ENCODE peak calls at places on chromosomes 12 and 14, in ten cellular contexts. One of them, this sample, is unnamed.

GRCh38 chr14:106513302-106513701 is 986.9 kb downstream of the TMEM121 start:
- DNase-seq in NCI-H1092 treated with DMSO at 0.1 percent for 48 hours: no peak
- DNase-seq in left lung: no peak
- DNase-seq in cardiac fibroblast: no peak
- DNase-seq in fibroblast of mammary gland: no peak
- DNase-seq in posterior cingulate gyrus: no peak
- DNase-seq in skeletal muscle cell: no peak
- DNase-seq in AG09309: no peak
- DNase-seq in adrenal gland: no peak
- DNase-seq in NCI-H345: no peak
- DNase-seq in this sample: no peak

GRCh38 chr14:104931771-104932675 is 7.3 kb downstream of the PLD4 start:
- DNase-seq in NCI-H1092 treated with DMSO at 0.1 percent for 48 hours: no peak
- DNase-seq in left lung: peak; percentile 72
- DNase-seq in cardiac fibroblast: no peak
- DNase-seq in fibroblast of mammary gland: no peak
- DNase-seq in posterior cingulate gyrus: no peak
- DNase-seq in skeletal muscle cell: no peak
- DNase-seq in AG09309: no peak
- DNase-seq in adrenal gland: no peak
- DNase-seq in NCI-H345: no peak
- DNase-seq in this sample: no peak

GRCh38 chr12:50661300-50662120 is 102.4 kb upstream of the ATF1 start:
- DNase-seq in NCI-H1092 treated with DMSO at 0.1 percent for 48 hours: no peak
- DNase-seq in left lung: no peak
- DNase-seq in cardiac fibroblast: no peak
- DNase-seq in fibroblast of mammary gland: no peak
- DNase-seq in posterior cingulate gyrus: no peak
- DNase-seq in skeletal muscle cell: no peak
- DNase-seq in AG09309: no peak
- DNase-seq in adrenal gland: no peak
- DNase-seq in NCI-H345: no peak
- DNase-seq in this sample: no peak

GRCh38 chr14:64400829-64401459 is 12.8 kb downstream of the MTHFD1 start:
- DNase-seq in NCI-H1092 treated with DMSO at 0.1 percent for 48 hours: no peak
- DNase-seq in left lung: no peak
- DNase-seq in cardiac fibroblast: peak; percentile 46
- DNase-seq in fibroblast of mammary gland: no peak
- DNase-seq in posterior cingulate gyrus: no peak
- DNase-seq in skeletal muscle cell: no peak
- DNase-seq in AG09309: no peak
- DNase-seq in adrenal gland: no peak
- DNase-seq in NCI-H345: no peak
- DNase-seq in this sample: no peak

GRCh38 chr12:101620762-101621133 is 26.0 kb downstream of the MYBPC1 start:
- DNase-seq in NCI-H1092 treated with DMSO at 0.1 percent for 48 hours: no peak
- DNase-seq in left lung: no peak
- DNase-seq in cardiac fibroblast: no peak
- DNase-seq in fibroblast of mammary gland: no peak
- DNase-seq in posterior cingulate gyrus: no peak
- DNase-seq in skeletal muscle cell: no peak
- DNase-seq in AG09309: no peak
- DNase-seq in adrenal gland: no peak
- DNase-seq in NCI-H345: no peak
- DNase-seq in this sample: no peak

GRCh38 chr14:77889971-77890442 is 90.1 kb downstream of the ADCK1 start:
- DNase-seq in NCI-H1092 treated with DMSO at 0.1 percent for 48 hours: no peak
- DNase-seq in left lung: no peak
- DNase-seq in cardiac fibroblast: peak; percentile 91
- DNase-seq in fibroblast of mammary gland: peak; percentile 92
- DNase-seq in posterior cingulate gyrus: no peak
- DNase-seq in skeletal muscle cell: peak; percentile 37
- DNase-seq in AG09309: peak; percentile 74
- DNase-seq in adrenal gland: no peak
- DNase-seq in NCI-H345: no peak
- DNase-seq in this sample: peak; percentile 89

GRCh38 chr14:70378687-70379086 is 19.2 kb upstream of the COX16 start:
- DNase-seq in NCI-H1092 treated with DMSO at 0.1 percent for 48 hours: no peak
- DNase-seq in left lung: no peak
- DNase-seq in cardiac fibroblast: no peak
- DNase-seq in fibroblast of mammary gland: no peak
- DNase-seq in posterior cingulate gyrus: no peak
- DNase-seq in skeletal muscle cell: no peak
- DNase-seq in AG09309: no peak
- DNase-seq in adrenal gland: no peak
- DNase-seq in NCI-H345: no peak
- DNase-seq in this sample: no peak

GRCh38 chr12:51828951-51829581 is 19.5 kb downstream of the FIGNL2 start:
- DNase-seq in NCI-H1092 treated with DMSO at 0.1 percent for 48 hours: no peak
- DNase-seq in left lung: no peak
- DNase-seq in cardiac fibroblast: no peak
- DNase-seq in fibroblast of mammary gland: no peak
- DNase-seq in posterior cingulate gyrus: no peak
- DNase-seq in skeletal muscle cell: no peak
- DNase-seq in AG09309: no peak
- DNase-seq in adrenal gland: no peak
- DNase-seq in NCI-H345: peak; percentile 93
- DNase-seq in this sample: no peak

GRCh38 chr14:69532561-69533335 is 41.9 kb downstream of the CCDC177 start:
- DNase-seq in NCI-H1092 treated with DMSO at 0.1 percent for 48 hours: no peak
- DNase-seq in left lung: no peak
- DNase-seq in cardiac fibroblast: no peak
- DNase-seq in fibroblast of mammary gland: no peak
- DNase-seq in posterior cingulate gyrus: no peak
- DNase-seq in skeletal muscle cell: no peak
- DNase-seq in AG09309: no peak
- DNase-seq in adrenal gland: no peak
- DNase-seq in NCI-H345: no peak
- DNase-seq in this sample: peak; percentile 71

GRCh38 chr14:35985504-35986218 is 159.5 kb downstream of the BRMS1L start:
- DNase-seq in NCI-H1092 treated with DMSO at 0.1 percent for 48 hours: no peak
- DNase-seq in left lung: no peak
- DNase-seq in cardiac fibroblast: no peak
- DNase-seq in fibroblast of mammary gland: peak; percentile 5
- DNase-seq in posterior cingulate gyrus: no peak
- DNase-seq in skeletal muscle cell: no peak
- DNase-seq in AG09309: no peak
- DNase-seq in adrenal gland: no peak
- DNase-seq in NCI-H345: no peak
- DNase-seq in this sample: no peak

GRCh38 chr12:112025808-112026375 is 12.7 kb downstream of the ERP29 start:
- DNase-seq in NCI-H1092 treated with DMSO at 0.1 percent for 48 hours: no peak
- DNase-seq in left lung: no peak
- DNase-seq in cardiac fibroblast: no peak
- DNase-seq in fibroblast of mammary gland: no peak
- DNase-seq in posterior cingulate gyrus: no peak
- DNase-seq in skeletal muscle cell: no peak
- DNase-seq in AG09309: no peak
- DNase-seq in adrenal gland: no peak
- DNase-seq in NCI-H345: no peak
- DNase-seq in this sample: peak; percentile 33

GRCh38 chr14:94412671-94413638 is 24.6 kb upstream of the SERPINA1 start:
- DNase-seq in NCI-H1092 treated with DMSO at 0.1 percent for 48 hours: no peak
- DNase-seq in left lung: no peak
- DNase-seq in cardiac fibroblast: peak; percentile 18
- DNase-seq in fibroblast of mammary gland: no peak
- DNase-seq in posterior cingulate gyrus: no peak
- DNase-seq in skeletal muscle cell: no peak
- DNase-seq in AG09309: no peak
- DNase-seq in adrenal gland: no peak
- DNase-seq in NCI-H345: no peak
- DNase-seq in this sample: peak; percentile 78

GRCh38 chr12:120089796-120090195 is 26.8 kb downstream of the RAB35 start:
- DNase-seq in NCI-H1092 treated with DMSO at 0.1 percent for 48 hours: no peak
- DNase-seq in left lung: no peak
- DNase-seq in cardiac fibroblast: no peak
- DNase-seq in fibroblast of mammary gland: no peak
- DNase-seq in posterior cingulate gyrus: no peak
- DNase-seq in skeletal muscle cell: no peak
- DNase-seq in AG09309: no peak
- DNase-seq in adrenal gland: no peak
- DNase-seq in NCI-H345: no peak
- DNase-seq in this sample: no peak

GRCh38 chr12:85468356-85469157 is 188.5 kb downstream of the ALX1 start:
- DNase-seq in NCI-H1092 treated with DMSO at 0.1 percent for 48 hours: peak; percentile 35
- DNase-seq in left lung: peak; percentile 62
- DNase-seq in cardiac fibroblast: peak; percentile 78
- DNase-seq in fibroblast of mammary gland: peak; percentile 71
- DNase-seq in posterior cingulate gyrus: peak; percentile 37
- DNase-seq in skeletal muscle cell: no peak
- DNase-seq in AG09309: peak; percentile 23
- DNase-seq in adrenal gland: peak; percentile 44
- DNase-seq in NCI-H345: peak; percentile 71
- DNase-seq in this sample: peak; percentile 83

GRCh38 chr12:6116481-6117021 is 7.9 kb downstream of the VWF start:
- DNase-seq in NCI-H1092 treated with DMSO at 0.1 percent for 48 hours: no peak
- DNase-seq in left lung: no peak
- DNase-seq in cardiac fibroblast: peak; percentile 79
- DNase-seq in fibroblast of mammary gland: no peak
- DNase-seq in posterior cingulate gyrus: no peak
- DNase-seq in skeletal muscle cell: no peak
- DNase-seq in AG09309: no peak
- DNase-seq in adrenal gland: no peak
- DNase-seq in NCI-H345: no peak
- DNase-seq in this sample: peak; percentile 41

GRCh38 chr12:103771466-103771865 is 69.6 kb downstream of the NT5DC3 start:
- DNase-seq in NCI-H1092 treated with DMSO at 0.1 percent for 48 hours: peak; percentile 5
- DNase-seq in left lung: peak; percentile 81
- DNase-seq in cardiac fibroblast: peak; percentile 65
- DNase-seq in fibroblast of mammary gland: peak; percentile 42
- DNase-seq in posterior cingulate gyrus: peak; percentile 39
- DNase-seq in skeletal muscle cell: no peak
- DNase-seq in AG09309: no peak
- DNase-seq in adrenal gland: peak; percentile 32
- DNase-seq in NCI-H345: no peak
- DNase-seq in this sample: peak; percentile 36

GRCh38 chr12:26843306-26843705 is 10.3 kb upstream of the ITPR2 start:
- DNase-seq in NCI-H1092 treated with DMSO at 0.1 percent for 48 hours: no peak
- DNase-seq in left lung: no peak
- DNase-seq in cardiac fibroblast: no peak
- DNase-seq in fibroblast of mammary gland: no peak
- DNase-seq in posterior cingulate gyrus: no peak
- DNase-seq in skeletal muscle cell: no peak
- DNase-seq in AG09309: no peak
- DNase-seq in adrenal gland: no peak
- DNase-seq in NCI-H345: no peak
- DNase-seq in this sample: no peak

GRCh38 chr12:53552346-53553327 is 45.4 kb upstream of the NPFF start:
- DNase-seq in NCI-H1092 treated with DMSO at 0.1 percent for 48 hours: no peak
- DNase-seq in left lung: no peak
- DNase-seq in cardiac fibroblast: no peak
- DNase-seq in fibroblast of mammary gland: no peak
- DNase-seq in posterior cingulate gyrus: no peak
- DNase-seq in skeletal muscle cell: no peak
- DNase-seq in AG09309: no peak
- DNase-seq in adrenal gland: no peak
- DNase-seq in NCI-H345: no peak
- DNase-seq in this sample: no peak

GRCh38 chr12:107091989-107092641 is 1.2 kb downstream of the CRY1 start:
- DNase-seq in NCI-H1092 treated with DMSO at 0.1 percent for 48 hours: peak; percentile 56
- DNase-seq in left lung: no peak
- DNase-seq in cardiac fibroblast: peak; percentile 97
- DNase-seq in fibroblast of mammary gland: peak; percentile 96
- DNase-seq in posterior cingulate gyrus: no peak
- DNase-seq in skeletal muscle cell: peak; percentile 84
- DNase-seq in AG09309: peak; percentile 90
- DNase-seq in adrenal gland: peak; percentile 33
- DNase-seq in NCI-H345: peak; percentile 69
- DNase-seq in this sample: peak; percentile 94

GRCh38 chr14:36256131-36256801 is 64.2 kb downstream of the MBIP start:
- DNase-seq in NCI-H1092 treated with DMSO at 0.1 percent for 48 hours: no peak
- DNase-seq in left lung: no peak
- DNase-seq in cardiac fibroblast: peak; percentile 29
- DNase-seq in fibroblast of mammary gland: peak; percentile 47
- DNase-seq in posterior cingulate gyrus: no peak
- DNase-seq in skeletal muscle cell: peak; percentile 15
- DNase-seq in AG09309: peak; percentile 3
- DNase-seq in adrenal gland: no peak
- DNase-seq in NCI-H345: no peak
- DNase-seq in this sample: peak; percentile 22

GRCh38 chr12:6919588-6919987 is 5.2 kb downstream of the ENO2 start:
- DNase-seq in NCI-H1092 treated with DMSO at 0.1 percent for 48 hours: no peak
- DNase-seq in left lung: no peak
- DNase-seq in cardiac fibroblast: no peak
- DNase-seq in fibroblast of mammary gland: no peak
- DNase-seq in posterior cingulate gyrus: no peak
- DNase-seq in skeletal muscle cell: no peak
- DNase-seq in AG09309: no peak
- DNase-seq in adrenal gland: no peak
- DNase-seq in NCI-H345: no peak
- DNase-seq in this sample: peak; percentile 82

GRCh38 chr12:12997734-12998133 is 2.3 kb downstream of the HEBP1 start:
- DNase-seq in NCI-H1092 treated with DMSO at 0.1 percent for 48 hours: no peak
- DNase-seq in left lung: no peak
- DNase-seq in cardiac fibroblast: no peak
- DNase-seq in fibroblast of mammary gland: no peak
- DNase-seq in posterior cingulate gyrus: no peak
- DNase-seq in skeletal muscle cell: no peak
- DNase-seq in AG09309: no peak
- DNase-seq in adrenal gland: no peak
- DNase-seq in NCI-H345: no peak
- DNase-seq in this sample: no peak

GRCh38 chr14:67359319-67359774 is 257 bp downstream of the ATP6V1D start:
- DNase-seq in NCI-H1092 treated with DMSO at 0.1 percent for 48 hours: no peak
- DNase-seq in left lung: peak; percentile 82
- DNase-seq in cardiac fibroblast: peak; percentile 57
- DNase-seq in fibroblast of mammary gland: peak; percentile 50
- DNase-seq in posterior cingulate gyrus: peak; percentile 3
- DNase-seq in skeletal muscle cell: no peak
- DNase-seq in AG09309: no peak
- DNase-seq in adrenal gland: no peak
- DNase-seq in NCI-H345: peak; percentile 37
- DNase-seq in this sample: peak; percentile 71

GRCh38 chr12:26614217-26614616 is 218.8 kb downstream of the ITPR2 start:
- DNase-seq in NCI-H1092 treated with DMSO at 0.1 percent for 48 hours: peak; percentile 4
- DNase-seq in left lung: no peak
- DNase-seq in cardiac fibroblast: peak; percentile 50
- DNase-seq in fibroblast of mammary gland: peak; percentile 35
- DNase-seq in posterior cingulate gyrus: peak; percentile 25
- DNase-seq in skeletal muscle cell: no peak
- DNase-seq in AG09309: no peak
- DNase-seq in adrenal gland: no peak
- DNase-seq in NCI-H345: no peak
- DNase-seq in this sample: peak; percentile 49

This sample was measured in epithelial cell of esophagus.